ENCODE peak calls at places on chromosomes 16 and 17, in five cellular contexts. S, I, H, R and B are unnamed samples.

GRCh38 chr17:19787733-19788357 is 39.7 kb upstream of the ALDH3A1 start:
- DNase-seq in H (no peak), S (no peak), R (peak; percentile 6), I (no peak), B (no peak)

GRCh38 chr17:72381597-72382397 is 261.0 kb downstream of the SOX9 start:
- DNase-seq in R (no peak), H (peak; percentile 90), I (no peak), S (no peak), B (no peak)

GRCh38 chr17:34269969-34270368 is at the start of gene CCL7:
- DNase-seq in I (peak; percentile 60), S (no peak), H (no peak), R (peak; percentile 36), B (no peak)

GRCh38 chr17:32503251-32504165 is 16.7 kb downstream of the CDK5R1 start:
- DNase-seq in H (no peak), S (no peak), R (no peak), I (peak; percentile 68), B (no peak)

GRCh38 chr16:51095114-51095872 is 55.8 kb downstream of the SALL1 start:
- DNase-seq in R (no peak), I (no peak), S (no peak), H (no peak), B (no peak)

GRCh38 chr17:75031972-75032895 is 14.5 kb downstream of the ATP5PD start:
- DNase-seq in R (peak; percentile 84), H (peak; percentile 68), I (peak; percentile 79), S (peak; percentile 43), B (no peak)

GRCh38 chr17:75784473-75785015 is at the start of gene UNK:
- DNase-seq in H (peak; percentile 100), S (peak; percentile 99), I (peak; percentile 100), R (peak; percentile 100), B (peak; percentile 97)

GRCh38 chr16:87570564-87570937 is 31.8 kb upstream of the JPH3 start:
- DNase-seq in S (no peak), I (no peak), H (no peak), R (no peak), B (no peak)

GRCh38 chr16:180921-181667 is 835 bp downstream of the HBQ1 start:
- DNase-seq in S (peak; percentile 79), R (peak; percentile 58), H (peak; percentile 91), I (peak; percentile 51), B (peak; percentile 54)

GRCh38 chr16:65414284-65414984 is 292.6 kb upstream of the CDH11 start:
- DNase-seq in S (no peak), I (peak; percentile 83), R (peak; percentile 87), H (no peak), B (no peak)

GRCh38 chr16:970379-970765 is 412 bp downstream of the LMF1 start:
- DNase-seq in H (no peak), R (no peak), S (peak; percentile 40), I (no peak), B (no peak)

GRCh38 chr17:57004944-57005579 is 27.1 kb downstream of the SCPEP1 start:
- DNase-seq in R (no peak), S (peak; percentile 11), I (no peak), H (no peak), B (no peak)

GRCh38 chr17:49898547-49899490 is 51.0 kb upstream of the TAC4 start:
- DNase-seq in R (no peak), H (peak; percentile 89), S (peak; percentile 65), I (no peak), B (peak; percentile 70)

GRCh38 chr16:4114257-4115208 is 1.7 kb downstream of the ADCY9 start:
- DNase-seq in S (no peak), R (no peak), H (no peak), I (no peak), B (peak; percentile 52)

GRCh38 chr17:30854146-30854545 is 22.4 kb downstream of the ATAD5 start:
- DNase-seq in S (no peak), H (no peak), R (no peak), I (no peak), B (no peak)
- H2AK5ac ChIP-seq in S (no peak overlapping the region), H (no peak overlapping the region), R (no peak overlapping the region), I (no peak overlapping the region), B (no peak overlapping the region)

GRCh38 chr17:77957869-77958715 is at the start of gene TNRC6C:
- DNase-seq in H (peak; percentile 100), S (peak; percentile 70), R (peak; percentile 99), I (peak; percentile 99), B (peak; percentile 95)
- H2AFZ ChIP-seq in H (no peak within 1 kb of the TSS), S (peak within 1 kb of the TSS; percentile 92), R (peak within 1 kb of the TSS; percentile 94), I (peak within 1 kb of the TSS; percentile 86), B (peak within 1 kb of the TSS; percentile 6)

GRCh38 chr17:44279586-44280344 is 11.8 kb upstream of the SLC4A1 start:
- DNase-seq in I (peak; percentile 96), R (peak; percentile 91), H (peak; percentile 96), S (peak; percentile 51), B (peak; percentile 74)
- H2AK5ac ChIP-seq in I (no peak overlapping the region), R (peak overlapping the region; percentile 56), H (no peak overlapping the region), S (no peak overlapping the region), B (peak overlapping the region; percentile 75)

DNA sequence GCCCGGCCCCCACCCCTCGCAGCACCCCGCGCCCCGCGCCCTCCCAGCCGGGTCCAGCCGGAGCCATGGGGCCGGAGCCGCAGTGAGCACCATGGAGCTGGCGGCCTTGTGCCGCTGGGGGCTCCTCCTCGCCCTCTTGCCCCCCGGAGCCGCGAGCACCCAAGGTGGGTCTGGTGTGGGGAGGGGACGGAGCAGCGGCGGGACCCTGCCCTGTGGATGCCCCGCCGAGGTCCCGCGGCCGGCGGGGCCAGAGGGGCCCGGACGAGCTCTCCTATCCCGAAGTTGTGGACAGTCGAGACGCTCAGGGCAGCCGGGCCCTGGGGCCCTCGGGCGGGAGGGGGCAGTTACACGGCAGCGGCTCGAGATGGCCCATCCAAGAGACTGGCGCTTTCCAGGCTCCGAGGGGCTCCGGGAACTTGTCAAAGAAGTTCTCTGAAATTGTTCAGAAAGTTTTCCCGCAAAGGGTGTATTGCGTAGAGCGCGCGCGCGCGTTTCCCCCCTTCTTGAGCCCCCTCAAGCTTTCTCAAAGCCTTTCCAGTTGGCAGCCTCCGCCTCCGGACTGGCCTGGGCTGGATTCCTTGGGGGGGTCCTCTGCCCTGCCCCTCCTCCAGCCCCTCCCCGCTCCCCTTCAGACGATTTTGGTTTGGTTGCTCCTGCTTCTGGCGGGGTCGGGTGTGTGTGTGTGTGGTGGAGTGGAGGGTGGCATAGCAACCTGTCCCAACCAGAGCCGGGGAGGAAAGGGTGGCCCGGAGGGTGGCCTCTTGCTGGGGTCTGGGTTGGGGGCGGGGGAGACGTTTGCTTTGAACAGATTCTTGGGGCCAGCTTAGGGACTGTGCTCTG is 504 bp downstream of the ERBB2 start:
- DNase-seq in S (peak; percentile 49), H (no peak), I (peak; percentile 48), R (peak; percentile 7), B (no peak)
- H2AFZ ChIP-seq in S (peak overlapping the region; percentile 85), H (no peak overlapping the region), I (peak overlapping the region; percentile 73), R (peak overlapping the region; percentile 89), B (no peak overlapping the region)

GRCh38 chr17:3770471-3770870 is 30.5 kb downstream of the ITGAE start:
- DNase-seq in S (no peak), I (no peak), R (no peak), H (no peak), B (no peak)
- H2AK5ac ChIP-seq in S (no peak overlapping the region), I (no peak overlapping the region), R (no peak overlapping the region), H (no peak overlapping the region), B (no peak overlapping the region)

DNA sequence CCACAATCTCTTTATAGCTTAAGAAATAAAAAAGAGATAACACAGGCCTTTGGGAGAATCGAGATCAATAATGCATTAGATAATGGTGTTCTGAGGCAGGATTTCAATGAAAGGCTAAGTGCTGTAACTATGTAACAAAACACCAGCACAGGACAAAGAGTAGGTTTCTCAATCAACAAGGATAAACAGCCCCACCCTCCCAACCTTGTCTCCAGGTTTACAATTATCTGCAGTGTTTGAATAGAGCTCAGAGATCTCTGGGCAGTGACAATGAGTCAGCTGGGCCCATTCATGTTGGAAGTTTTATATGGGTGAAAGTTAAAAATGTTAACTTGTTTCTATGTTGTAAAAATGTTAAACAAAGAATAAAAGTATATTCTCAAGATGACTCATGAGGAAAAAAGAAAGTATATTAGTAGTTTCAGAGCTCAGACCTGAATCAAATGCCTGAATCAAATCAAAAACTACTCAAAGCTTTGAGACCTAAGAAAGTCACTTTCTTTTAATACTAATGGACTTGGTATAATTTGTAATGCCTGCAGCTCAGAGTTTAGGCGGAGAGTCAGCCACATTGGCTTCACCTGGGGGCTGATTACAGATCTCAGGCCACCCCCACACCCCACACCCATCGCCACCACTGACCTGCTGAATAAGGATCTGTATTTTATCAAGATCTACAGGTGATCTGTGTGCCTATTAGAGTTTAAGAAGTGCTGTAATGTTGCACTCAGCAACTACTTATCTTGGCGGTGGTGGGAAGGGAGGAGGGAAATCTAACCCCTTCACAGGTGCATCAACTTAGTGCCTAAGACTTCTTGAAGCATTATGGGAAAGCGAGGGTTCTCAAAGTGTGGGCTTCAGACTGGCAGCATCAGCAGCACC is 17.2 kb upstream of the KRT20 start:
- DNase-seq in I (no peak), R (peak; percentile 71), H (no peak), S (peak; percentile 82), B (no peak)
- H2AFZ ChIP-seq in I (no peak overlapping the region), R (peak overlapping the region; percentile 36), H (no peak overlapping the region), S (no peak overlapping the region), B (no peak overlapping the region)

DNA sequence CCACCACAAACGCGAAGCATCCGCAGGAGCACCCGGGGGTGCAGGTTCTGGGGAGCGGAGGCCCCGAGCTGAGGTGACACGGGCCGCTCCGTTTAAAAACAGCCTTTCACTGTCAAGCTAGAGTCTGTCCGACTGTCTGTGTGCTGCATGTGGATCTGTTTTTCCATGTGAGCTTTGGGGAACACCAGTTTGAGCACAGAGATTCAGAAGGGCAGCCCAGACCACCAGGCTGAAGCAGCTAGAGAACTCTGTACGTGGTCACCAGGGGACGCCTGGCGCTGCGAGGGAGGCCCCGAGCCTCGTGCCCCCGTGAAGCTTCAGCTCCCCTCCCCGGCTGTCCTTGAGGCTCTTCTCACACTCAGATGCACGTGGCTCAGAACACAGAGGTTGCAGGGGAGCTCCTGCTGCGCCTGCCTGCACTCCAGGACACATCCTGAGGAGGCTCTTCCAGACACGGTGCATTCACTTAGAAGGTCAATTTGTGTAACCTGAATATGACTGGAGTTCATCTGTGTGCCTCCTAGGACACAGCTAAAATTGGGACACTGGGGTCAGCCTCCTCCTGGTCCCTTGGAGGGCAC is 15.7 kb upstream of the FOXK2 start:
- DNase-seq in S (no peak), I (no peak), H (no peak), R (no peak), B (no peak)
- H2AK5ac ChIP-seq in S (no peak overlapping the region), I (no peak overlapping the region), H (no peak overlapping the region), R (no peak overlapping the region), B (no peak overlapping the region)

DNA sequence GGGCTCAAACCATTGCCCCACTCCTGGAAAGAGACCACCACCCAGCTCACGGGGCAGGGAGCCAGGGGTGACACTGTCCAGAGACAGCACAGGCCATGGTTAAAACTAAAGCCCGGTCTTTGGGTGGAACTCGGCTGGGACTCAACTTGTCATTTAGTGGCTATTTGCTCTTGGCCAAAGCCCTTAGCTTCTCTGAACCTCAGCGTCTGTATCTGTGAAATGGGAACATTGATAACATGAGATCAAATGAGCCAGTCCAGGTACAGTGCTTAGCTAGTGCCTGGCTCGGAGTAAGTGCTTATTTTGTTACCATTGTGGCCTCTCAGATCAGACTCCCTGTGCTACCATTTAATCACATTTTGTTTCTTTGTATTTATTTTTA is 48.5 kb downstream of the RTN4RL1 start:
- DNase-seq in S (no peak), H (no peak), R (no peak), I (no peak), B (no peak)
- H2AFZ ChIP-seq in S (no peak overlapping the region), H (no peak overlapping the region), R (no peak overlapping the region), I (no peak overlapping the region), B (no peak overlapping the region)

GRCh38 chr16:11203111-11203623 is 52.8 kb downstream of the SOCS1 start:
- DNase-seq in S (no peak), R (no peak), H (no peak), I (no peak), B (no peak)
- H2AK5ac ChIP-seq in S (no peak overlapping the region), R (peak overlapping the region; percentile 51), H (no peak overlapping the region), I (peak overlapping the region; percentile 15), B (no peak overlapping the region)